ENCODE peak calls at places on chromosomes 3 and 15, in four cellular contexts. One of them, this sample, is unnamed.

GRCh38 chr3:119800844-119801243 is 18.9 kb downstream of the NR1I2 start:
- DNase-seq in adipocyte: no peak
- DNase-seq in mammary epithelial cell: no peak
- DNase-seq in fibroblast of mammary gland: no peak
- DNase-seq in this sample: no peak

GRCh38 chr3:36097180-36097579 is 283.1 kb upstream of the STAC start:
- DNase-seq in adipocyte: no peak
- DNase-seq in mammary epithelial cell: no peak
- DNase-seq in fibroblast of mammary gland: no peak
- DNase-seq in this sample: no peak

GRCh38 chr3:30256474-30256873 is 349.9 kb upstream of the TGFBR2 start:
- DNase-seq in adipocyte: no peak
- DNase-seq in mammary epithelial cell: no peak
- DNase-seq in fibroblast of mammary gland: no peak
- DNase-seq in this sample: no peak

GRCh38 chr3:55471084-55471483 is 16.0 kb downstream of the WNT5A start:
- DNase-seq in adipocyte: no peak
- DNase-seq in mammary epithelial cell: no peak
- DNase-seq in fibroblast of mammary gland: no peak
- DNase-seq in this sample: no peak

GRCh38 chr3:62665627-62666433 is 209.4 kb downstream of the CADPS start:
- DNase-seq in adipocyte: peak
- DNase-seq in mammary epithelial cell: peak
- DNase-seq in fibroblast of mammary gland: peak
- DNase-seq in this sample: peak

GRCh38 chr3:150309557-150309956 is 98.5 kb upstream of the TSC22D2 start:
- DNase-seq in adipocyte: peak
- DNase-seq in mammary epithelial cell: peak
- DNase-seq in fibroblast of mammary gland: peak
- DNase-seq in this sample: peak

GRCh38 chr3:13135251-13135810 is 62.1 kb upstream of the IQSEC1 start:
- DNase-seq in adipocyte: no peak
- DNase-seq in mammary epithelial cell: no peak
- DNase-seq in fibroblast of mammary gland: no peak
- DNase-seq in this sample: no peak

GRCh38 chr15:46312133-46312740 is 677.4 kb downstream of the SQOR start:
- DNase-seq in adipocyte: peak
- DNase-seq in mammary epithelial cell: peak
- DNase-seq in fibroblast of mammary gland: peak
- DNase-seq in this sample: peak

GRCh38 chr3:3316523-3316922 is 137.0 kb upstream of the CRBN start:
- DNase-seq in adipocyte: no peak
- DNase-seq in mammary epithelial cell: no peak
- DNase-seq in fibroblast of mammary gland: no peak
- DNase-seq in this sample: no peak

GRCh38 chr3:30098656-30099454 is 507.5 kb upstream of the TGFBR2 start:
- DNase-seq in adipocyte: peak
- DNase-seq in mammary epithelial cell: peak
- DNase-seq in fibroblast of mammary gland: peak
- DNase-seq in this sample: peak

GRCh38 chr15:34987623-34987981 is 485 bp downstream of the ZNF770 start:
- DNase-seq in adipocyte: no peak
- DNase-seq in mammary epithelial cell: no peak
- DNase-seq in fibroblast of mammary gland: no peak
- DNase-seq in this sample: no peak

GRCh38 chr3:177144922-177145321 is 52.4 kb downstream of the TBL1XR1 start:
- DNase-seq in adipocyte: no peak
- DNase-seq in mammary epithelial cell: peak
- DNase-seq in fibroblast of mammary gland: no peak
- DNase-seq in this sample: no peak

GRCh38 chr15:45129651-45130129 is at the start of the genes DUOX1 and DUOXA1:
- DNase-seq in adipocyte: no peak
- DNase-seq in mammary epithelial cell: peak
- DNase-seq in fibroblast of mammary gland: no peak
- DNase-seq in this sample: no peak

GRCh38 chr3:190494907-190495306 is 19.0 kb upstream of the IL1RAP start:
- DNase-seq in adipocyte: no peak
- DNase-seq in mammary epithelial cell: no peak
- DNase-seq in fibroblast of mammary gland: peak
- DNase-seq in this sample: no peak

GRCh38 chr15:87267798-87268197 is 988.7 kb downstream of the NTRK3 start:
- DNase-seq in adipocyte: peak
- DNase-seq in mammary epithelial cell: peak
- DNase-seq in fibroblast of mammary gland: peak
- DNase-seq in this sample: peak

GRCh38 chr3:46214751-46215352 is 6.7 kb upstream of the CCR1 start:
- DNase-seq in adipocyte: no peak
- DNase-seq in mammary epithelial cell: no peak
- DNase-seq in fibroblast of mammary gland: no peak
- DNase-seq in this sample: no peak

GRCh38 chr3:64728428-64728827 is 40.6 kb upstream of the ADAMTS9 start:
- DNase-seq in adipocyte: no peak
- DNase-seq in mammary epithelial cell: no peak
- DNase-seq in fibroblast of mammary gland: no peak
- DNase-seq in this sample: no peak

GRCh38 chr3:87727783-87728182 is 331.0 kb downstream of the CGGBP1 start:
- DNase-seq in adipocyte: no peak
- DNase-seq in mammary epithelial cell: no peak
- DNase-seq in fibroblast of mammary gland: no peak
- DNase-seq in this sample: no peak

GRCh38 chr3:72123908-72124441 is 339.0 kb upstream of the PROK2 start:
- DNase-seq in adipocyte: peak
- DNase-seq in mammary epithelial cell: peak
- DNase-seq in fibroblast of mammary gland: peak
- DNase-seq in this sample: peak

GRCh38 chr15:68431792-68432401 is at the start of gene ITGA11:
- DNase-seq in adipocyte: peak
- DNase-seq in mammary epithelial cell: peak
- DNase-seq in fibroblast of mammary gland: no peak
- DNase-seq in this sample: peak

GRCh38 chr15:32867313-32867626 is 149.5 kb downstream of the GREM1 start:
- DNase-seq in adipocyte: peak
- DNase-seq in mammary epithelial cell: peak
- DNase-seq in fibroblast of mammary gland: peak
- DNase-seq in this sample: peak

GRCh38 chr15:75234191-75234810 is 23.8 kb upstream of the GOLGA6C start:
- DNase-seq in adipocyte: no peak
- DNase-seq in mammary epithelial cell: no peak
- DNase-seq in fibroblast of mammary gland: no peak
- DNase-seq in this sample: no peak

GRCh38 chr3:44995142-44995770 is 19.2 kb downstream of the EXOSC7 start:
- DNase-seq in adipocyte: peak
- DNase-seq in mammary epithelial cell: no peak
- DNase-seq in fibroblast of mammary gland: peak
- DNase-seq in this sample: peak

GRCh38 chr3:159031280-159031679 is 229.4 kb downstream of the MFSD1 start:
- DNase-seq in adipocyte: no peak
- DNase-seq in mammary epithelial cell: no peak
- DNase-seq in fibroblast of mammary gland: no peak
- DNase-seq in this sample: no peak

GRCh38 chr15:55770808-55771207 is 27.9 kb upstream of the PRTG start:
- DNase-seq in adipocyte: no peak
- DNase-seq in mammary epithelial cell: no peak
- DNase-seq in fibroblast of mammary gland: peak
- DNase-seq in this sample: no peak

GRCh38 chr3:133040696-133041523 is 2.7 kb downstream of the TMEM108 start:
- DNase-seq in adipocyte: peak
- DNase-seq in mammary epithelial cell: peak
- DNase-seq in fibroblast of mammary gland: peak
- DNase-seq in this sample: peak

GRCh38 chr3:12255393-12255792 is 33.5 kb upstream of the PPARG start:
- DNase-seq in adipocyte: no peak
- DNase-seq in mammary epithelial cell: no peak
- DNase-seq in fibroblast of mammary gland: no peak
- DNase-seq in this sample: no peak

GRCh38 chr15:77867266-77868047 is 210.1 kb downstream of the TBC1D2B start:
- DNase-seq in adipocyte: no peak
- DNase-seq in mammary epithelial cell: no peak
- DNase-seq in fibroblast of mammary gland: no peak
- DNase-seq in this sample: no peak

GRCh38 chr15:22735781-22736180 is 50.7 kb upstream of the NIPA1 start:
- DNase-seq in adipocyte: peak
- DNase-seq in mammary epithelial cell: no peak
- DNase-seq in fibroblast of mammary gland: peak
- DNase-seq in this sample: peak

GRCh38 chr3:141421639-141422319 is 53.5 kb downstream of the ZBTB38 start:
- DNase-seq in adipocyte: peak
- DNase-seq in mammary epithelial cell: no peak
- DNase-seq in fibroblast of mammary gland: peak
- DNase-seq in this sample: peak

GRCh38 chr3:173911446-173911845 is 513.9 kb downstream of the NLGN1 start:
- DNase-seq in adipocyte: no peak
- DNase-seq in mammary epithelial cell: no peak
- DNase-seq in fibroblast of mammary gland: no peak
- DNase-seq in this sample: peak

DNA sequence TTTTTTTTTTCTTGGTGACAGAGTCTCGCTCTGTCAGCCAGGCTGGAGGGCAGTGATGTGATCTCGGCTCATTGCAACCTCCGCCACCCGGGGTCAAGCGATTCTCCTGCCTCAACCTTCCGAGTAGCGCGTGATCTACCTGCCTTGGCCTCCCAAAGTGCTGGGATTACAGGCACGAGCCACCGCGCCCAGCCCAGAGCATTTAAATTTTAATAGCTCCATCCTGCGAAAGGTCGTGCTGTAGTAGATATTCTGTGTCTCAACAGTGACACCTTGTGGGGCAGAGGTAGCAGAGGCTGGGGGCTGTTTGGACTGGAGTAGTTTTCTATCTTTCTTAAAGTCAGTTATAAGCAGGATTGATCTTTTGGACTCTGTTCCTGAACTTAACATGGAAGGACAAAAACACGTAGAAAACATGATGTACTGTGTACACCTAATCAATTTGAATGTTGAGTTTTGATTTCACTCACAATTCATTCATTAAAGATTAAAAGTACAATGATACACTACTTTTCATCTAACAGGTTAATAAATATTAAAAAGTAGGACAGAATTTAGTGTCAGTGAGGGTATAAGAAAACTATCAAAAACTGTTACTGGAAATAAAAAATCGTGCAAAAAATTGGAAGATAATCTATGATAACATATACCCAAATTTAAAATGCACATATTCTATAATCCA is 11.0 kb upstream of the PDCD6IP start:
- DNase-seq in adipocyte: peak
- DNase-seq in mammary epithelial cell: peak
- DNase-seq in fibroblast of mammary gland: peak
- DNase-seq in this sample: peak
- H3K4me3 ChIP-seq in adipocyte: peak
- H3K4me3 ChIP-seq in mammary epithelial cell: no peak
- H3K4me3 ChIP-seq in fibroblast of mammary gland: peak
- H3K4me3 ChIP-seq in this sample: peak

DNA sequence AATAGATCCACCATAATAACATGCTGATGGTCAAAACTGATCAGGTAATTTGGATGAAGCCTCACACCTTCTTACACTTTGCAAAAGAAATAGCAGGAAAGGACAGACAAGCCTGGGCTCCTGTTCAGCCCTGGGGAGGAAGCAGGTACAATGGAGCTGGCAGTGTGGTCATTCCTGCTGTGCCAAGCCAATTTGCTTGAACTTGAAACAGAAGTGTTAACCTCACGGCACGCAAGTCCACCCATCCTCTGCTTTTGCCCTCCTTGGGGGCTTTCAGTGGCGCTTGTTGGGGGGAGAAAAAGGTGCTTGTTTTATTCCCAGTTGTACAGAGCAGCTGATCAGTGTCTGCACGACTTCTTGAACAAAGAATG is 36.8 kb upstream of the RFTN1 start:
- DNase-seq in adipocyte: no peak
- DNase-seq in mammary epithelial cell: peak
- DNase-seq in fibroblast of mammary gland: no peak
- DNase-seq in this sample: peak
- H3K4me3 ChIP-seq in adipocyte: peak
- H3K4me3 ChIP-seq in mammary epithelial cell: peak
- H3K4me3 ChIP-seq in fibroblast of mammary gland: no peak
- H3K4me3 ChIP-seq in this sample: no peak

DNA sequence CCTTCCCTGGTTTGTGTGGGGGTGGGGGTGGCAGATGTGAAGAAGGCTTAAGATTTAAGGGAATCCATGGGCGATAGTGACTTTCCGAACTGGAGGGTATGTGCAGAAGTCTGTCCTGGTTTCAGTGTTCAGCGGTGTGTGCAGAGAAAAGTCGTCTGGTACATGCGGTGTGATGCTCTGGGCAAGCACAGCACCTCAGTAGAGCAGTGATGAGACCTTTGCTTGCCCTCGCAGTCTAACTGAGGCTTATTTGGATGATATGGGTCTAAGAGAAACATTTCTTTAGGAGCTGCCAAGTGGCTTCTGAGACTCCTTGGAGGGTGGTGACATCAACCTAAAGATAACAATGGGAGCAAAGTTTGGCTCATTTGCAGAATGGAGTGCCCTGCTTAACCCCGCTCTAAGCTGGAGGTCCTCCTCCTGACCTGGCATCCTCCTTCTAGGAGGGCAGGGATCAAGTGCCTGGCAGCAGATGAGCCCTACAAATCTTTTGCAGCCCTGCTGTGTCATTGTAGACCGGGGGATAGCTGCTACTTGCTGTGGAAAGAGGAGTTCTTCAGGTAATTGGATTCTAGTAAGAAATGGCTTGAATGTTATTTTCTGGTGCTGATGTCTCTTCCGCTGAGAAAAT is 228.1 kb upstream of the AZI2 start:
- DNase-seq in adipocyte: no peak
- DNase-seq in mammary epithelial cell: no peak
- DNase-seq in fibroblast of mammary gland: no peak
- DNase-seq in this sample: no peak
- H3K4me3 ChIP-seq in adipocyte: peak
- H3K4me3 ChIP-seq in mammary epithelial cell: no peak
- H3K4me3 ChIP-seq in fibroblast of mammary gland: no peak
- H3K4me3 ChIP-seq in this sample: no peak

GRCh38 chr15:49085696-49086459 is 39.6 kb upstream of the SECISBP2L start:
- DNase-seq in adipocyte: peak
- DNase-seq in mammary epithelial cell: no peak
- DNase-seq in fibroblast of mammary gland: no peak
- DNase-seq in this sample: no peak

GRCh38 chr15:49084285-49084570 is 38.0 kb upstream of the SECISBP2L start:
- DNase-seq in adipocyte: no peak
- DNase-seq in mammary epithelial cell: no peak
- DNase-seq in fibroblast of mammary gland: no peak
- DNase-seq in this sample: no peak

GRCh38 chr15:49083471-49084284 is 37.4 kb upstream of the SECISBP2L start:
- DNase-seq in adipocyte: peak
- DNase-seq in mammary epithelial cell: no peak
- DNase-seq in fibroblast of mammary gland: peak
- DNase-seq in this sample: no peak

GRCh38 chr15:49093252-49094105 is 47.2 kb upstream of the SECISBP2L start:
- DNase-seq in adipocyte: no peak
- DNase-seq in mammary epithelial cell: no peak
- DNase-seq in fibroblast of mammary gland: no peak
- DNase-seq in this sample: no peak

DNA sequence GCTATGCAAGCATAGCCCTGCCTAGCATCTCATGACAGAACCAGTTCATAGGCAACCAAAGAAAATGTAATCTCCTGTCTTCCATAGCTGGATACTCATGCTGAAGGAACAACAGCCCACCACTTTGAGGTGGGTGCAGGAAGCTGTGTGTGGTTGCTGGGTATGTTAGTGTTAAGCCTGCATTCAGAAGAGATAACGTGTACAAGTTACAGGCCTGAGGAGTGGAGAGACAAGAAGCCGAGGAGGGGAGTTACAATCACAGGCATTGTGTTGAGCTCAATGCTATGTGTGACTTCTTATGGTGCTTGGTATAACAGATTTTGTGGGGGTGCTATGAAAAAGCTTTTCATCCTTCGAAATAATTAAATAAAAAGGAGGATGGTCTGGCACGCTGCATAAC is 42.8 kb upstream of the SECISBP2L start:
- DNase-seq in adipocyte: no peak
- DNase-seq in mammary epithelial cell: no peak
- DNase-seq in fibroblast of mammary gland: no peak
- DNase-seq in this sample: no peak
- H3K4me3 ChIP-seq in adipocyte: no peak
- H3K4me3 ChIP-seq in mammary epithelial cell: no peak
- H3K4me3 ChIP-seq in fibroblast of mammary gland: no peak
- H3K4me3 ChIP-seq in this sample: no peak

This sample was measured in cardiac fibroblast.